ENCODE peak calls at places on chromosomes 11 and 22, in six cellular contexts. G is activated CD4-positive, alpha-beta T cell treated with anti-CD3 and anti-CD28 coated beads, Interleukin-2, amount 10 ng/mL, durations not matched to agents 7 days and 5 days; U is mesenteric fat pad; V is stimulated activated CD8-positive, alpha-beta memory T cell treated with anti-CD3 and anti-CD28 coated beads, Interleukin-7, amount 100 ng/mL, for 4 hours; K is naive thymus-derived CD8-positive, alpha-beta T cell; P is iris pigment epithelial cell. H is an unnamed sample.

GRCh38 chr11:99534812-99535211 is 514.1 kb downstream of the CNTN5 start:
- DNase-seq in G (no peak), U (no peak), V (no peak), K (no peak), P (peak; percentile 70), H (no peak)

GRCh38 chr11:67438121-67438902 is 830 bp upstream of the PTPRCAP start:
- DNase-seq in G (peak; percentile 85), U (no peak), V (peak; percentile 70), K (peak; percentile 59), P (no peak), H (no peak)

GRCh38 chr11:75279273-75279672 is 38.7 kb downstream of the TPBGL start:
- DNase-seq in G (no peak), U (no peak), V (no peak), K (no peak), P (peak; percentile 29), H (no peak)

GRCh38 chr11:57283231-57283990 is 41.3 kb downstream of the TNKS1BP1 start:
- DNase-seq in G (no peak), U (no peak), V (no peak), K (no peak), P (no peak), H (no peak)

GRCh38 chr11:65598258-65598699 is 2.7 kb upstream of the KCNK7 start:
- DNase-seq in G (no peak), U (no peak), V (no peak), K (no peak), P (no peak), H (no peak)

GRCh38 chr11:74696932-74697687 is 34.1 kb downstream of the CHRDL2 start:
- DNase-seq in G (no peak), U (no peak), V (no peak), K (no peak), P (peak; percentile 97), H (no peak)

GRCh38 chr22:43467571-43467970 is 55.8 kb downstream of the MPPED1 start:
- DNase-seq in G (no peak), U (no peak), V (no peak), K (no peak), P (no peak), H (no peak)

GRCh38 chr11:67321313-67321871 is 18.1 kb downstream of the SSH3 start:
- DNase-seq in G (no peak), U (no peak), V (no peak), K (no peak), P (no peak), H (peak; percentile 25)

GRCh38 chr11:128565881-128566280 is 21.5 kb downstream of the ETS1 start:
- DNase-seq in G (no peak), U (no peak), V (no peak), K (no peak), P (no peak), H (no peak)

GRCh38 chr11:65452806-65453490 is 30.4 kb downstream of the NEAT1 start:
- DNase-seq in G (no peak), U (peak; percentile 49), V (no peak), K (no peak), P (peak; percentile 71), H (peak; percentile 78)

GRCh38 chr11:36452231-36452630 is 57.8 kb downstream of the TRAF6 start:
- DNase-seq in G (peak; percentile 38), U (no peak), V (no peak), K (no peak), P (no peak), H (peak; percentile 78)

GRCh38 chr11:116135897-116136296 is 631.7 kb upstream of the CADM1 start:
- DNase-seq in G (no peak), U (no peak), V (no peak), K (no peak), P (no peak), H (no peak)

GRCh38 chr22:22694106-22694505 is 49.7 kb downstream of the GGTLC2 start:
- DNase-seq in G (no peak), U (peak; percentile 43), V (no peak), K (no peak), P (no peak), H (no peak)

GRCh38 chr11:107549253-107549953 is 16.1 kb downstream of the ALKBH8 start:
- DNase-seq in G (peak; percentile 44), U (no peak), V (no peak), K (peak; percentile 5), P (peak; percentile 58), H (peak; percentile 39)

GRCh38 chr11:27916541-27917100 is 191.3 kb downstream of the KIF18A start:
- DNase-seq in G (no peak), U (no peak), V (no peak), K (no peak), P (peak; percentile 86), H (no peak)

GRCh38 chr22:31490496-31490925 is 869 bp upstream of the EIF4ENIF1 start:
- DNase-seq in G (peak; percentile 67), U (no peak), V (peak; percentile 44), K (peak; percentile 52), P (peak; percentile 78), H (peak; percentile 70)

GRCh38 chr11:33366918-33367317 is 109.7 kb downstream of the HIPK3 start:
- DNase-seq in G (no peak), U (no peak), V (no peak), K (no peak), P (no peak), H (no peak)

GRCh38 chr11:116712428-116712827 is 60.4 kb downstream of the BUD13 start:
- DNase-seq in G (no peak), U (no peak), V (no peak), K (no peak), P (no peak), H (no peak)

GRCh38 chr11:126140932-126141291 is 70.5 kb downstream of the RPUSD4 start:
- DNase-seq in G (no peak), U (no peak), V (no peak), K (no peak), P (peak; percentile 43), H (peak; percentile 78)

H was measured in LHCN-M2.